ENCODE peak calls at places on chromosome 2, in eight cellular contexts. Y, O, S, U, P, L, B and D are unnamed samples.

GRCh38 chr2:28751102-28751955 is at the start of gene PPP1CB:
- DNase-seq in B (peak; percentile 98), Y (peak; percentile 92), P (peak; percentile 95), O (peak; percentile 99), S (peak; percentile 98), L (peak; percentile 97), U (peak; percentile 96), D (peak; percentile 94)

GRCh38 chr2:230706053-230706498 is 6.6 kb upstream of the CAB39 start:
- DNase-seq in P (no peak), U (no peak), O (peak; percentile 74), L (no peak), S (no peak), B (no peak), Y (no peak), D (no peak)

GRCh38 chr2:181364492-181365175 is 92.6 kb upstream of the ITGA4 start:
- DNase-seq in P (no peak), U (no peak), Y (peak; percentile 25), S (no peak), O (peak; percentile 19), L (no peak), B (no peak), D (no peak)

GRCh38 chr2:43033466-43034241 is 192.8 kb downstream of the ZFP36L2 start:
- DNase-seq in B (no peak), S (no peak), O (no peak), P (no peak), L (no peak), U (no peak), Y (no peak), D (no peak)

GRCh38 chr2:55804535-55804934 is 110.9 kb upstream of the PNPT1 start:
- DNase-seq in U (no peak), B (no peak), P (no peak), S (no peak), Y (no peak), O (no peak), L (no peak), D (no peak)

GRCh38 chr2:216792222-216793001 is 67.5 kb downstream of the TNP1 start:
- DNase-seq in O (peak; percentile 45), S (no peak), L (peak; percentile 56), U (no peak), Y (peak; percentile 59), P (no peak), B (peak; percentile 49), D (peak; percentile 94)

GRCh38 chr2:179460530-179460929 is 195.9 kb upstream of the SESTD1 start:
- DNase-seq in B (peak; percentile 95), U (no peak), Y (peak; percentile 94), P (no peak), L (peak; percentile 19), O (peak; percentile 67), S (no peak), D (peak; percentile 28)

GRCh38 chr2:133607679-133608078 is 39.4 kb upstream of the NCKAP5 start:
- DNase-seq in P (no peak), U (no peak), L (no peak), O (no peak), B (no peak), Y (peak; percentile 68), S (no peak), D (no peak)

GRCh38 chr2:16252251-16252650 is 311.9 kb downstream of the MYCN start:
- DNase-seq in U (no peak), S (no peak), L (no peak), O (no peak), P (no peak), Y (no peak), B (no peak), D (no peak)

GRCh38 chr2:42874838-42875801 is 82.7 kb upstream of the HAAO start:
- DNase-seq in L (peak; percentile 63), Y (no peak), S (peak; percentile 77), O (no peak), B (no peak), U (no peak), P (no peak), D (no peak)

GRCh38 chr2:199468561-199469513 is 11.1 kb upstream of the SATB2 start:
- DNase-seq in P (no peak), U (no peak), Y (no peak), L (no peak), S (no peak), O (peak; percentile 20), B (no peak), D (no peak)

GRCh38 chr2:54572262-54572635 is 116.1 kb downstream of the SPTBN1 start:
- DNase-seq in O (peak; percentile 84), S (no peak), Y (peak; percentile 58), B (peak; percentile 67), L (no peak), P (no peak), U (no peak), D (peak; percentile 67)

GRCh38 chr2:152555048-152555447 is 162.2 kb downstream of the PRPF40A start:
- DNase-seq in P (no peak), L (no peak), S (no peak), O (no peak), U (no peak), Y (no peak), B (peak; percentile 51), D (no peak)

GRCh38 chr2:233477548-233478433 is 88.8 kb downstream of the USP40 start:
- DNase-seq in U (peak; percentile 13), L (no peak), S (no peak), Y (no peak), B (no peak), O (no peak), P (no peak), D (no peak)

GRCh38 chr2:197777823-197778407 is 7.2 kb downstream of the BOLL start:
- DNase-seq in P (no peak), S (no peak), Y (peak; percentile 47), B (peak; percentile 66), L (no peak), U (peak; percentile 43), O (peak; percentile 29), D (peak; percentile 8)

GRCh38 chr2:37802106-37802791 is 122.8 kb upstream of the RMDN2 start:
- DNase-seq in L (no peak), P (no peak), U (no peak), O (peak; percentile 24), S (no peak), B (no peak), Y (peak; percentile 59), D (no peak)

GRCh38 chr2:46954951-46955571 is 39.5 kb upstream of the MCFD2 start:
- DNase-seq in B (peak; percentile 85), L (peak; percentile 85), P (no peak), O (peak; percentile 82), U (no peak), S (peak; percentile 80), Y (peak; percentile 94), D (peak; percentile 64)

GRCh38 chr2:102621630-102622029 is 2.3 kb downstream of the SLC9A2 start:
- DNase-seq in B (no peak), P (no peak), L (no peak), U (no peak), O (no peak), Y (no peak), S (no peak), D (no peak)

GRCh38 chr2:102620367-102620766 is 1.0 kb downstream of the SLC9A2 start:
- DNase-seq in S (no peak), P (no peak), Y (no peak), O (peak; percentile 23), U (no peak), B (no peak), L (no peak), D (no peak)

GRCh38 chr2:102618452-102619413 is 620 bp upstream of the SLC9A2 start:
- DNase-seq in B (peak; percentile 6), O (peak; percentile 39), U (peak; percentile 41), Y (no peak), S (peak; percentile 64), L (peak; percentile 58), P (no peak), D (no peak)

GRCh38 chr2:102622646-102623045 is 3.3 kb downstream of the SLC9A2 start:
- DNase-seq in U (no peak), L (no peak), O (no peak), S (no peak), Y (no peak), P (no peak), B (no peak), D (no peak)

DNA sequence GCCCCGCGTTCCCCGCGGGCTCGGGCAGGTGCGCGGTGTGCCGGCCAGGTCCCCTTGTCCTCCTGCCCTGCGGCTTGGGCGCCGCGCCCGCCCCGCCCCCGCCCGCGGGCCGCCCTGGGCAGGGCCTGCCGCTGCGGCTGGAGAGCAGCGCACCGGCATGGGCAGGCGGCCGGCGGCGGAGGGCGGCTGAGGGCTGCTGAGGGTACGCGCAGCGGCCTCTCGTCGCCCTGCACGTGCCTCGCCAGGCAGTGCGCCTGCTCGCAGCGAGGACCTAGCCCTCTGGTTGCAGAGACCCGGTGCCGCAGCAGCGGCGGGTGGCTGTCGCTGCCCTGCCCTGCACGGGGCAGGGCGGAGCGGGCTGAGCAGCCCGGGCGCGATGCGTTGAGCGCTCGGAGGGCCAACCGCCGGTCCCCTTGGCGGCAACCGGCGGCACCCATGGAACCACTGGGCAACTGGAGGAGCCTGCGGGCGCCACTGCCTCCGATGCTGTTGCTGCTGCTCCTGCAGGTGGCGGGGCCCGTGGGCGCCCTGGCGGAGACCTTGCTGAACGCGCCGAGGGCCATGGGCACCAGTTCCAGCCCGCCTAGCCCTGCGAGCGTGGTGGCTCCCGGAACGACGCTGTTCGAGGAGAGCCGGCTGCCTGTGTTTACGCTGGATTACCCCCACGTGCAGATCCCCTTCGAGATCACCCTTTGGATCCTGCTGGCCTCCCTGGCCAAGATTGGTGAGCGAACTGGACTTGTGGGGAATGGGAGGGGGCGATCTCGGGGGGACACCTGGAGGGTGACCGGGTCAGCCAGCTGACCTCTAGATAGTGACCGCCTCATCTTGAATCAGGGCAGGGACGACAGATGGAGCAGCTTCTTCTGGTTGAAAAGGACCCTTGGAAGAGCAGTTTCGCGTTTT is at the start of gene SLC9A2:
- DNase-seq in Y (no peak), L (peak; percentile 47), B (no peak), U (peak; percentile 41), P (no peak), S (no peak), O (peak; percentile 72), D (no peak)
- TF ChIP-seq CTCF in Y (no peak), L (no peak), B (no peak), U (no peak), P (no peak), S (no peak), O (peak; percentile 3), D (no peak)

GRCh38 chr2:66915237-66915636 is 480.3 kb downstream of the MEIS1 start:
- DNase-seq in Y (peak; percentile 17), S (no peak), O (no peak), B (no peak), U (no peak), P (no peak), L (no peak), D (no peak)
- TF ChIP-seq CTCF in Y (no peak), S (no peak), O (no peak), B (no peak), U (no peak), P (no peak), L (no peak), D (no peak)

DNA sequence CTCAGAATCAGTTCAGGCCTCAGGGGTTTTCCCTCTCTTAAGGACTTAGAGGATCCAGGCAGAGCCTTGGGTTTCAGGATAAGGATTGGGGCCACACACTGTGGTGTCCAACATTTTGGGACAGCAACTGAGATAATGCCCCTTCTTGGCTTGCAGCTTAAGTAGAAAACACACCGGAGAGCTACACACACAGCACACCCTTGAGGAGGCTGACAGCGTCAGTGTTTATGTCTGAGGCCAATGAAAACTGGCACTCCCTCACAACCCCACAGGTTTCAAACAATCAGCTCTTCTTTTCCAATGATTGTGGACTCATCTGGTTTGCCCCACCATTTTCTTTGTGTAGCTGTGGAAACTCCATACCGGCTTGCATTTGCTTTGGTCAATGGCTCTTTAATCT is 257.7 kb downstream of the CDCA7 start:
- DNase-seq in B (no peak), P (no peak), S (no peak), Y (no peak), L (no peak), O (no peak), U (no peak), D (no peak)
- TF ChIP-seq CTCF in B (no peak), P (no peak), S (no peak), Y (no peak), L (no peak), O (no peak), U (no peak), D (no peak)

GRCh38 chr2:169087757-169088379 is 18.5 kb downstream of the DHRS9 start:
- DNase-seq in U (no peak), S (no peak), L (no peak), B (no peak), Y (no peak), O (no peak), P (no peak), D (no peak)
- TF ChIP-seq CTCF in U (no peak), S (no peak), L (no peak), B (no peak), Y (no peak), O (no peak), P (no peak), D (no peak)